ENCODE peak calls at places on chromosome 7, in eight cellular contexts. W is thyroid gland, X is upper lobe of left lung, J is stomach, K is tibial nerve, B is uterus, U is suprapubic skin, O is adrenal gland. C is an unnamed sample.

GRCh38 chr7:49398730-49399129 is 374.7 kb upstream of the VWC2 start:
- DNase-seq in W (no peak), X (no peak), J (no peak), K (no peak), B (no peak), U (no peak), O (no peak), C (no peak)

GRCh38 chr7:47291461-47292051 is 290.4 kb downstream of the TNS3 start:
- DNase-seq in W (no peak), X (no peak), J (no peak), K (no peak), B (no peak), U (peak), O (peak), C (no peak)

GRCh38 chr7:66140924-66141323 is 26.3 kb downstream of the CRCP start:
- DNase-seq in W (peak), X (peak), J (peak), K (peak), B (peak), U (peak), O (peak), C (peak)

GRCh38 chr7:38451840-38452239 is 178.4 kb upstream of the TARP start:
- DNase-seq in W (no peak), X (no peak), J (no peak), K (no peak), B (no peak), U (no peak), O (no peak), C (no peak)

GRCh38 chr7:106425017-106425719 is 140.4 kb upstream of the NAMPT start:
- DNase-seq in W (peak), X (peak), J (peak), K (peak), B (peak), U (peak), O (peak), C (peak)

GRCh38 chr7:155460926-155461613 is 3.1 kb downstream of the EN2 start:
- DNase-seq in W (no peak), X (no peak), J (no peak), K (no peak), B (no peak), U (no peak), O (no peak), C (no peak)

GRCh38 chr7:6614941-6615737 is at the start of gene ZNF853:
- DNase-seq in W (peak), X (no peak), J (no peak), K (no peak), B (no peak), U (no peak), O (no peak), C (no peak)

GRCh38 chr7:28855538-28856217 is 102.5 kb downstream of the TRIL start:
- DNase-seq in W (no peak), X (no peak), J (no peak), K (no peak), B (no peak), U (no peak), O (no peak), C (no peak)

GRCh38 chr7:55387062-55387965 is 22.2 kb downstream of the LANCL2 start:
- DNase-seq in W (no peak), X (no peak), J (no peak), K (no peak), B (no peak), U (no peak), O (no peak), C (no peak)

GRCh38 chr7:84207025-84207424 is 12.4 kb upstream of the SEMA3A start:
- DNase-seq in W (no peak), X (no peak), J (no peak), K (no peak), B (no peak), U (no peak), O (no peak), C (no peak)

GRCh38 chr7:66627876-66628360 is 763 bp upstream of the KCTD7 start:
- DNase-seq in W (no peak), X (peak), J (no peak), K (no peak), B (no peak), U (peak), O (no peak), C (no peak)

GRCh38 chr7:140640060-140640611 is 477 bp downstream of the DENND2A start:
- DNase-seq in W (peak), X (no peak), J (peak), K (no peak), B (peak), U (peak), O (no peak), C (peak)

GRCh38 chr7:26278769-26279168 is 12.9 kb upstream of the SNX10 start:
- DNase-seq in W (no peak), X (no peak), J (no peak), K (no peak), B (no peak), U (no peak), O (peak), C (no peak)

GRCh38 chr7:95594185-95594584 is 2.1 kb downstream of the PDK4 start:
- DNase-seq in W (no peak), X (no peak), J (no peak), K (no peak), B (no peak), U (no peak), O (no peak), C (no peak)

GRCh38 chr7:100257017-100257416 is 37.3 kb downstream of the PVRIG start:
- DNase-seq in W (no peak), X (peak), J (no peak), K (no peak), B (no peak), U (no peak), O (no peak), C (no peak)

GRCh38 chr7:457814-458510 is 61.7 kb downstream of the PDGFA start:
- DNase-seq in W (no peak), X (peak), J (no peak), K (no peak), B (no peak), U (no peak), O (no peak), C (no peak)

GRCh38 chr7:82185443-82185842 is 258.1 kb downstream of the CACNA2D1 start:
- DNase-seq in W (no peak), X (no peak), J (no peak), K (no peak), B (no peak), U (no peak), O (no peak), C (no peak)

GRCh38 chr7:149865437-149865836 is 8.3 kb upstream of the ATP6V0E2 start:
- DNase-seq in W (no peak), X (no peak), J (peak), K (no peak), B (no peak), U (no peak), O (peak), C (no peak)

GRCh38 chr7:156222611-156223010 is 410.3 kb upstream of the SHH start:
- DNase-seq in W (no peak), X (no peak), J (peak), K (no peak), B (no peak), U (peak), O (peak), C (no peak)

GRCh38 chr7:23662983-23663313 is 17.1 kb upstream of the FAM221A start:
- DNase-seq in W (no peak), X (no peak), J (no peak), K (no peak), B (no peak), U (no peak), O (no peak), C (no peak)

GRCh38 chr7:138663741-138664710 is 37.1 kb downstream of the SVOPL start:
- DNase-seq in W (peak), X (peak), J (no peak), K (no peak), B (no peak), U (no peak), O (no peak), C (no peak)

GRCh38 chr7:131244259-131244852 is 83.3 kb upstream of the MKLN1 start:
- DNase-seq in W (no peak), X (no peak), J (no peak), K (no peak), B (peak), U (no peak), O (peak), C (no peak)

GRCh38 chr7:1197997-1198632 is 34.6 kb upstream of the UNCX start:
- DNase-seq in W (no peak), X (no peak), J (no peak), K (no peak), B (no peak), U (no peak), O (no peak), C (no peak)

GRCh38 chr7:78367280-78367773 is 568.8 kb downstream of the PHTF2 start:
- DNase-seq in W (no peak), X (no peak), J (no peak), K (no peak), B (no peak), U (no peak), O (no peak), C (no peak)

GRCh38 chr7:97203957-97204356 is 86.5 kb downstream of the SDHAF3 start:
- DNase-seq in W (no peak), X (no peak), J (no peak), K (no peak), B (no peak), U (no peak), O (no peak), C (no peak)

GRCh38 chr7:30450983-30451497 is 27.5 kb downstream of the NOD1 start:
- DNase-seq in W (no peak), X (no peak), J (no peak), K (no peak), B (no peak), U (peak), O (no peak), C (no peak)

GRCh38 chr7:70131807-70132565 is 533.7 kb downstream of the AUTS2 start:
- DNase-seq in W (no peak), X (no peak), J (no peak), K (no peak), B (no peak), U (no peak), O (no peak), C (no peak)

GRCh38 chr7:29421010-29421956 is 142.4 kb upstream of the PRR15 start:
- DNase-seq in W (no peak), X (no peak), J (no peak), K (no peak), B (no peak), U (no peak), O (no peak), C (no peak)

GRCh38 chr7:107622429-107622828 is 38.2 kb upstream of the SLC26A4 start:
- DNase-seq in W (no peak), X (no peak), J (no peak), K (no peak), B (no peak), U (no peak), O (no peak), C (no peak)

GRCh38 chr7:90595801-90596683 is at the start of gene CDK14:
- DNase-seq in W (peak), X (peak), J (peak), K (peak), B (peak), U (peak), O (peak), C (peak)

GRCh38 chr7:29189743-29190201 is 4.8 kb upstream of the CHN2 start:
- DNase-seq in W (peak), X (peak), J (peak), K (peak), B (peak), U (no peak), O (peak), C (peak)

GRCh38 chr7:92304406-92304893 is 58.7 kb downstream of the ANKIB1 start:
- DNase-seq in W (no peak), X (no peak), J (no peak), K (no peak), B (no peak), U (no peak), O (no peak), C (no peak)

GRCh38 chr7:234712-235553 is 42.6 kb downstream of the FAM20C start:
- DNase-seq in W (peak), X (peak), J (peak), K (no peak), B (no peak), U (no peak), O (no peak), C (peak)

GRCh38 chr7:46549892-46550639 is 629.0 kb upstream of the IGFBP3 start:
- DNase-seq in W (no peak), X (no peak), J (no peak), K (no peak), B (no peak), U (no peak), O (no peak), C (no peak)

GRCh38 chr7:140230862-140231778 is 54.3 kb upstream of the KDM7A start:
- DNase-seq in W (peak), X (peak), J (peak), K (no peak), B (no peak), U (peak), O (peak), C (peak)

GRCh38 chr7:157751351-157751750 is 414.5 kb downstream of the DNAJB6 start:
- DNase-seq in W (no peak), X (no peak), J (no peak), K (no peak), B (no peak), U (no peak), O (no peak), C (no peak)

GRCh38 chr7:5001911-5002310 is 42.9 kb upstream of the MMD2 start:
- DNase-seq in W (no peak), X (no peak), J (no peak), K (no peak), B (no peak), U (no peak), O (no peak), C (no peak)

GRCh38 chr7:155489862-155490696 is 32.1 kb downstream of the EN2 start:
- DNase-seq in W (peak), X (no peak), J (no peak), K (no peak), B (no peak), U (no peak), O (no peak), C (no peak)

GRCh38 chr7:151802469-151802846 is 74.5 kb downstream of the PRKAG2 start:
- DNase-seq in W (no peak), X (no peak), J (no peak), K (no peak), B (no peak), U (no peak), O (no peak), C (no peak)
- TF ChIP-seq POLR2A in W (no peak), X (no peak), J (no peak), K (no peak), B (no peak), U (no peak), O (no peak), C (no peak)

GRCh38 chr7:43077732-43078391 is 34.6 kb upstream of the HECW1 start:
- DNase-seq in W (peak), X (no peak), J (no peak), K (no peak), B (no peak), U (no peak), O (no peak), C (no peak)
- H3K4me3 ChIP-seq in W (no peak), X (no peak), J (no peak), K (no peak), B (no peak), U (no peak), O (no peak), C (no peak)

GRCh38 chr7:129224251-129225205 is at the start of gene AHCYL2:
- DNase-seq in W (peak), X (peak), J (peak), K (peak), B (peak), U (peak), O (peak), C (peak)
- TF ChIP-seq POLR2A in W (peak), X (no peak), J (no peak), K (peak), B (peak), U (no peak), O (peak), C (peak)

DNA sequence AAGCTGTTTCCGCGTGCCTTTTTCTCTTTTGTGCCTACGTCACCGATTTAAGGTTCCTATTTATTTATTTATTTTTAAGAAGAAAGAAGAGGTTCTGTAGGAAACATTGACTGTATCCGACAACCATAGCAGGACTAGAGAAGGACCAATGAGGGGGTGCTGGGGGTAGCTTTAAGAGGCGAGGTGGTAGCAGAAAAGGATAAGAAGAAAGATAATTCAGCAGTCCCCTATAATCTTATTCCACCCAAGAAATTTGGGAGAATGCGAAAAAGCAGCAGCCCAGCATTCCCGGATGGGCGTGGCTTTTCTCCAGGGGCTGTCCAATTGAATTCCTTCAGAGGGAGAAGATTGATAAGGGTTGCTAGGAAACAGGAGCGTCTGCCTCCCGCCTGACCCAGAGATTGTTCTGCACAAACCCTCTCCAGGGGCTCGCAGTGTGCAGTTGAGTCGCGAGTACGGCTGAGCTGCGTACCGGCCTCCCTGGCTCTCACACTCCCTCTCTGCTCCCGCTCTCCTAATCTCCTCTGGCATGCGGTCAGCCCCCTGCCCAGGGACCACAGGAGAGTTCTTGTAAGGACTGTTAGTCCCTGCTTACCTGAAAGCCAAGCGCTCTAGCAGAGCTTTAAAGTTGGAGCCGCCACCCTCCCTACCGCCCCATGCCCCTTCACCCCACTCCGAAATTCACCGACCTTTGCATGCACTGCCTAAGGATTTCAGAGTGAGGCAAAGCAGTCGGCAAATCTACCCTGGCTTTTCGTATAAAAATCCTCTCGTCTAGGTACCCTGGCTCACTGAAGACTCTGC is at the start of gene GRM3:
- DNase-seq in W (peak), X (no peak), J (no peak), K (no peak), B (no peak), U (no peak), O (peak), C (peak)
- H3K4me3 ChIP-seq in W (peak), X (no peak), J (peak), K (peak), B (no peak), U (peak), O (no peak), C (no peak)

GRCh38 chr7:2405201-2405600 is 1.8 kb downstream of the CHST12 start:
- DNase-seq in W (no peak), X (no peak), J (no peak), K (no peak), B (no peak), U (no peak), O (no peak), C (no peak)

GRCh38 chr7:2404714-2405119 is 1.3 kb downstream of the CHST12 start:
- DNase-seq in W (no peak), X (no peak), J (no peak), K (no peak), B (no peak), U (no peak), O (no peak), C (no peak)

GRCh38 chr7:2402687-2403013 is 761 bp upstream of the CHST12 start:
- DNase-seq in W (no peak), X (no peak), J (no peak), K (no peak), B (no peak), U (no peak), O (no peak), C (no peak)

GRCh38 chr7:2403718-2404648 is 572 bp downstream of the CHST12 start:
- DNase-seq in W (peak), X (peak), J (peak), K (no peak), B (no peak), U (no peak), O (peak), C (peak)

GRCh38 chr7:2403014-2403717 is at the start of gene CHST12:
- DNase-seq in W (peak), X (peak), J (peak), K (peak), B (peak), U (peak), O (peak), C (peak)
- TF ChIP-seq POLR2A in W (peak), X (no peak), J (no peak), K (peak), B (peak), U (no peak), O (peak), C (peak)

C was measured in body of pancreas.